ENCODE peak calls at places on chromosomes 7 and 10, in six cellular contexts. N is transverse colon, D is ovary, Q is prostate gland, I is upper lobe of left lung, M is A549. X is an unnamed sample.
A peak's percentile ranks its signal among the peaks of the same experiment; 100 is the strongest.

GRCh38 chr7:148962515-148962822 is 65.8 kb downstream of the PDIA4 start:
- DNase-seq in N (no peak), D (no peak), Q (no peak), I (no peak), M (no peak), X (no peak)

GRCh38 chr7:33921216-33921938 is 16.0 kb downstream of the BMPER start:
- DNase-seq in N (peak; percentile 42), D (peak; percentile 71), Q (no peak), I (no peak), M (no peak), X (no peak)

GRCh38 chr10:119421887-119422684 is 120.4 kb downstream of the RGS10 start:
- DNase-seq in N (no peak), D (no peak), Q (no peak), I (no peak), M (no peak), X (no peak)

GRCh38 chr7:113159746-113160339 is 41.5 kb upstream of the SMIM30 start:
- DNase-seq in N (no peak), D (no peak), Q (no peak), I (no peak), M (peak; percentile 23), X (peak; percentile 26)

GRCh38 chr10:37701781-37702493 is 155.5 kb downstream of the ZNF248 start:
- DNase-seq in N (no peak), D (no peak), Q (no peak), I (no peak), M (no peak), X (no peak)

GRCh38 chr10:4719671-4720070 is 106.3 kb upstream of the AKR1E2 start:
- DNase-seq in N (no peak), D (no peak), Q (no peak), I (no peak), M (no peak), X (no peak)

GRCh38 chr10:129375912-129376311 is 91.1 kb upstream of the MGMT start:
- DNase-seq in N (no peak), D (no peak), Q (no peak), I (no peak), M (no peak), X (no peak)

GRCh38 chr10:122078965-122079401 is 90.0 kb downstream of the TACC2 start:
- DNase-seq in N (no peak), D (no peak), Q (no peak), I (peak; percentile 41), M (no peak), X (no peak)

GRCh38 chr10:12194752-12195271 is 879 bp downstream of the NUDT5 start:
- DNase-seq in N (peak; percentile 49), D (peak; percentile 56), Q (peak; percentile 28), I (peak; percentile 78), M (peak; percentile 38), X (peak; percentile 66)

GRCh38 chr10:109374215-109374614 is 549.1 kb downstream of the XPNPEP1 start:
- DNase-seq in N (no peak), D (no peak), Q (no peak), I (no peak), M (no peak), X (no peak)

GRCh38 chr10:43827853-43828252 is 179.2 kb upstream of the ZNF32 start:
- DNase-seq in N (no peak), D (no peak), Q (no peak), I (no peak), M (no peak), X (no peak)

GRCh38 chr7:74266191-74266963 is 12.2 kb upstream of the RFC2 start:
- DNase-seq in N (no peak), D (no peak), Q (no peak), I (no peak), M (no peak), X (no peak)

GRCh38 chr7:76357379-76358052 is 1.3 kb downstream of the YWHAG start:
- DNase-seq in N (no peak), D (no peak), Q (no peak), I (no peak), M (no peak), X (no peak)

GRCh38 chr7:112869111-112869774 is 79.0 kb upstream of the TMEM168 start:
- DNase-seq in N (peak; percentile 47), D (no peak), Q (no peak), I (peak; percentile 53), M (peak; percentile 55), X (peak; percentile 16)

GRCh38 chr7:112290065-112290464 is 83.6 kb downstream of the ZNF277 start:
- DNase-seq in N (no peak), D (no peak), Q (no peak), I (no peak), M (no peak), X (no peak)

GRCh38 chr7:74233655-74234280 is 20.4 kb downstream of the RFC2 start:
- DNase-seq in N (no peak), D (no peak), Q (no peak), I (no peak), M (no peak), X (no peak)

GRCh38 chr7:67625257-67625713 is 628.7 kb downstream of the TYW1 start:
- DNase-seq in N (peak; percentile 50), D (peak; percentile 92), Q (peak; percentile 61), I (peak; percentile 66), M (peak; percentile 77), X (peak; percentile 76)

GRCh38 chr7:131289051-131289450 is 38.6 kb upstream of the MKLN1 start:
- DNase-seq in N (no peak), D (no peak), Q (no peak), I (no peak), M (no peak), X (no peak)

GRCh38 chr10:71766717-71767419 is 6.5 kb downstream of the VSIR start:
- DNase-seq in N (peak; percentile 93), D (peak; percentile 82), Q (no peak), I (peak; percentile 78), M (peak; percentile 98), X (no peak)

GRCh38 chr10:59283456-59284082 is 78.8 kb downstream of the FAM13C start:
- DNase-seq in N (no peak), D (no peak), Q (no peak), I (no peak), M (no peak), X (no peak)

GRCh38 chr7:68238204-68238805 is 1241.7 kb downstream of the TYW1 start:
- DNase-seq in N (no peak), D (no peak), Q (no peak), I (no peak), M (no peak), X (no peak)

GRCh38 chr10:86666538-86666937 is 1.8 kb upstream of the LDB3 start:
- DNase-seq in N (no peak), D (no peak), Q (no peak), I (no peak), M (no peak), X (no peak)

GRCh38 chr7:12554421-12554820 is 16.1 kb upstream of the SCIN start:
- DNase-seq in N (no peak), D (no peak), Q (no peak), I (no peak), M (no peak), X (no peak)

GRCh38 chr10:60629332-60629731 is 148.9 kb upstream of the CDK1 start:
- DNase-seq in N (no peak), D (no peak), Q (no peak), I (no peak), M (no peak), X (no peak)

GRCh38 chr7:149877890-149878522 is 4.2 kb downstream of the ATP6V0E2 start:
- DNase-seq in N (no peak), D (no peak), Q (no peak), I (peak; percentile 17), M (no peak), X (no peak)

GRCh38 chr10:71494980-71495381 is 98.3 kb downstream of the CDH23 start:
- DNase-seq in N (no peak), D (no peak), Q (no peak), I (no peak), M (no peak), X (no peak)

GRCh38 chr7:25389489-25390106 is 161.3 kb upstream of the NPVF start:
- DNase-seq in N (peak; percentile 13), D (no peak), Q (no peak), I (no peak), M (peak; percentile 54), X (no peak)

GRCh38 chr10:49139866-49140195 is 6.0 kb upstream of the FAM170B start:
- DNase-seq in N (no peak), D (no peak), Q (no peak), I (no peak), M (peak; percentile 71), X (no peak)

GRCh38 chr7:132150711-132151110 is 425.6 kb downstream of the PLXNA4 start:
- DNase-seq in N (no peak), D (no peak), Q (no peak), I (no peak), M (no peak), X (no peak)

GRCh38 chr7:128733278-128733645 is 5.9 kb upstream of the CALU start:
- DNase-seq in N (no peak), D (no peak), Q (no peak), I (no peak), M (no peak), X (no peak)

GRCh38 chr7:974820-975681 is at the start of gene COX19:
- DNase-seq in N (peak; percentile 93), D (peak; percentile 94), Q (peak; percentile 82), I (peak; percentile 92), M (peak; percentile 92), X (peak; percentile 88)
- TF ChIP-seq POLR2A in N (peak; percentile 91), D (peak; percentile 61), Q (peak; percentile 64), I (peak; percentile 14), M (peak; percentile 68), X (peak; percentile 72)

GRCh38 chr10:797179-797578 is 107.7 kb upstream of the DIP2C start:
- DNase-seq in N (no peak), D (peak; percentile 3), Q (no peak), I (no peak), M (no peak), X (no peak)
- H3K9me3 ChIP-seq in N (no peaks in the 10 kb centered on the region), D (no peaks in the 10 kb centered on the region), Q (no peaks in the 10 kb centered on the region), I (no peaks in the 10 kb centered on the region), M (peaks cover 32% of the 10 kb centered on the region), X (no peaks in the 10 kb centered on the region)

GRCh38 chr10:87931836-87932230 is 68.4 kb downstream of the PTEN start:
- DNase-seq in N (no peak), D (no peak), Q (no peak), I (no peak), M (no peak), X (no peak)
- H3K4me1 ChIP-seq in N (peaks cover 6% of the 10 kb centered on the region), D (peaks cover 1% of the 10 kb centered on the region), Q (peaks cover 2% of the 10 kb centered on the region), I (peaks cover 31% of the 10 kb centered on the region), M (peaks cover 33% of the 10 kb centered on the region), X (peaks cover 52% of the 10 kb centered on the region)

GRCh38 chr7:99833289-99833877 is 5.6 kb downstream of the CYP3A43 start:
- DNase-seq in N (no peak), D (no peak), Q (no peak), I (no peak), M (no peak), X (no peak)
- TF ChIP-seq POLR2A in N (no peak), D (no peak), Q (no peak), I (no peak), M (no peak), X (no peak)